ENCODE peak calls at places on chromosome 15, in ten cellular contexts. J is A549; X is mesenchymal stem cell; N is PC-9; Q is fibroblast of pulmonary artery; Z is uterus; Y is SJSA1; H is fibroblast of the aortic adventitia; A is CD4-positive, CD25-positive, alpha-beta regulatory T cell; S is tibial nerve. R is an unnamed sample.

GRCh38 chr15:88994286-88994685 is 81.1 kb upstream of the MFGE8 start:
- DNase-seq in J (no peak), X (no peak), N (no peak), Q (peak), Z (no peak), Y (no peak), H (no peak), A (no peak), S (no peak), R (peak)

GRCh38 chr15:51669381-51669780 is 11.9 kb upstream of the SCG3 start:
- DNase-seq in J (no peak), X (no peak), N (no peak), Q (no peak), Z (no peak), Y (no peak), H (no peak), A (no peak), S (no peak), R (no peak)

GRCh38 chr15:70062321-70062956 is 35.3 kb downstream of the TLE3 start:
- DNase-seq in J (no peak), X (no peak), N (no peak), Q (peak), Z (peak), Y (no peak), H (peak), A (no peak), S (peak), R (peak)

GRCh38 chr15:51288143-51289065 is 50.0 kb downstream of the CYP19A1 start:
- DNase-seq in J (no peak), X (no peak), N (no peak), Q (peak), Z (no peak), Y (no peak), H (peak), A (no peak), S (no peak), R (no peak)

GRCh38 chr15:95495033-95495541 is 835.4 kb upstream of the NR2F2 start:
- DNase-seq in J (no peak), X (no peak), N (no peak), Q (peak), Z (no peak), Y (no peak), H (peak), A (no peak), S (no peak), R (no peak)

GRCh38 chr15:89860851-89861360 is 32.9 kb downstream of the AP3S2 start:
- DNase-seq in J (no peak), X (no peak), N (no peak), Q (no peak), Z (no peak), Y (no peak), H (no peak), A (no peak), S (no peak), R (no peak)

GRCh38 chr15:80953001-80953952 is 36.3 kb downstream of the MESD start:
- DNase-seq in J (no peak), X (no peak), N (no peak), Q (no peak), Z (no peak), Y (no peak), H (peak), A (no peak), S (no peak), R (no peak)

GRCh38 chr15:56798639-56799038 is 65.3 kb upstream of the ZNF280D start:
- DNase-seq in J (no peak), X (no peak), N (no peak), Q (no peak), Z (no peak), Y (no peak), H (no peak), A (no peak), S (no peak), R (no peak)

GRCh38 chr15:74958908-74959642 is 2.5 kb upstream of the RPP25 start:
- DNase-seq in J (no peak), X (no peak), N (no peak), Q (no peak), Z (no peak), Y (no peak), H (no peak), A (no peak), S (no peak), R (no peak)

GRCh38 chr15:39672184-39672583 is 91.3 kb downstream of the THBS1 start:
- DNase-seq in J (no peak), X (no peak), N (no peak), Q (no peak), Z (no peak), Y (no peak), H (no peak), A (no peak), S (no peak), R (no peak)

GRCh38 chr15:90200534-90201139 is 493 bp upstream of the SEMA4B start:
- DNase-seq in J (no peak), X (no peak), N (no peak), Q (no peak), Z (no peak), Y (no peak), H (no peak), A (no peak), S (no peak), R (no peak)

GRCh38 chr15:36291501-36291900 is 287.9 kb upstream of the CDIN1 start:
- DNase-seq in J (no peak), X (no peak), N (no peak), Q (no peak), Z (no peak), Y (no peak), H (no peak), A (no peak), S (no peak), R (no peak)

GRCh38 chr15:68731318-68731897 is 89.3 kb downstream of the ANP32A start:
- DNase-seq in J (no peak), X (no peak), N (no peak), Q (no peak), Z (no peak), Y (no peak), H (no peak), A (no peak), S (no peak), R (no peak)

GRCh38 chr15:52112203-52112750 is 298 bp downstream of the BCL2L10 start:
- DNase-seq in J (no peak), X (no peak), N (peak), Q (no peak), Z (no peak), Y (no peak), H (no peak), A (peak), S (no peak), R (peak)

GRCh38 chr15:51864408-51865056 is 35.1 kb downstream of the TMOD3 start:
- DNase-seq in J (no peak), X (no peak), N (no peak), Q (no peak), Z (no peak), Y (peak), H (peak), A (no peak), S (no peak), R (no peak)

GRCh38 chr15:37095993-37096877 is 4.1 kb downstream of the MEIS2 start:
- DNase-seq in J (no peak), X (peak), N (no peak), Q (no peak), Z (peak), Y (no peak), H (peak), A (no peak), S (no peak), R (peak)

GRCh38 chr15:60673918-60674558 is 195.1 kb upstream of the ICE2 start:
- DNase-seq in J (peak), X (peak), N (peak), Q (peak), Z (peak), Y (peak), H (peak), A (no peak), S (no peak), R (peak)

GRCh38 chr15:99955532-99955931 is 222.3 kb upstream of the LYSMD4 start:
- DNase-seq in J (no peak), X (no peak), N (no peak), Q (no peak), Z (no peak), Y (no peak), H (no peak), A (no peak), S (no peak), R (peak)

GRCh38 chr15:41893422-41894250 is at the start of gene SPTBN5:
- DNase-seq in J (no peak), X (no peak), N (no peak), Q (no peak), Z (no peak), Y (no peak), H (no peak), A (no peak), S (no peak), R (no peak)

GRCh38 chr15:68229386-68230156 is at the start of gene CLN6:
- DNase-seq in J (peak), X (peak), N (peak), Q (peak), Z (peak), Y (peak), H (peak), A (peak), S (peak), R (peak)

GRCh38 chr15:60799885-60800728 is 321.2 kb upstream of the ICE2 start:
- DNase-seq in J (no peak), X (peak), N (no peak), Q (no peak), Z (no peak), Y (no peak), H (peak), A (no peak), S (no peak), R (no peak)

GRCh38 chr15:91561371-91562100 is 292.0 kb upstream of the SLCO3A1 start:
- DNase-seq in J (no peak), X (no peak), N (peak), Q (peak), Z (peak), Y (peak), H (peak), A (no peak), S (no peak), R (peak)

GRCh38 chr15:60000113-60000823 is 3.8 kb upstream of the FOXB1 start:
- DNase-seq in J (no peak), X (no peak), N (no peak), Q (no peak), Z (no peak), Y (no peak), H (no peak), A (no peak), S (no peak), R (no peak)

GRCh38 chr15:32104061-32104980 is 74.0 kb downstream of the CHRNA7 start:
- DNase-seq in J (no peak), X (no peak), N (no peak), Q (no peak), Z (no peak), Y (no peak), H (no peak), A (no peak), S (no peak), R (no peak)

GRCh38 chr15:33932734-33933133 is 35.6 kb upstream of the CHRM5 start:
- DNase-seq in J (no peak), X (no peak), N (no peak), Q (no peak), Z (no peak), Y (no peak), H (no peak), A (no peak), S (no peak), R (no peak)
- H3K4me3 ChIP-seq in J (no peak), X (no peak), N (no peak), Q (no peak), Z (no peak), Y (no peak), H (no peak), A (no peak), S (no peak), R (no peak)

DNA sequence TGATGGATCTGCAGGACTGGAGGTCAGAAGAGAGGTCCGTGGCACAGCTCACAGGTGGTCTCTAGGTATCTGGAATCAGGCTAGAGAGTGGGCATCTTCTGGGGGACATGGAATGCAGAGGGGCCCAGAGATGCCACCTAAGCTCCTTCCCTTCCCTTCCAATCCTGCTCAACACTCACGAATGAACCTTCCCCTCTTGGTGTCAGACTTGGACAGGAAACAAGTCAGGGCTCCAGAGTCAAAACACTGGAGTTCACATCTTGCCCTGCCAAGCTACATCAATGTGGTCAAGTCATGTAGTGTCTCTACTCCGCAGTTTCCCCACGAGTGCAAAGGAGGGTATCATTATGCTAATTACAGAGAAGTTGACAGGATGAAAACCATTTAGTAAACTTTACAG is 16.0 kb upstream of the RBPMS2 start:
- DNase-seq in J (no peak), X (no peak), N (no peak), Q (no peak), Z (no peak), Y (no peak), H (no peak), A (no peak), S (no peak), R (no peak)
- H3K4me3 ChIP-seq in J (no peak), X (no peak), N (no peak), Q (no peak), Z (no peak), Y (no peak), H (no peak), A (no peak), S (no peak), R (no peak)

GRCh38 chr15:94252223-94252766 is 20.9 kb downstream of the MCTP2 start:
- DNase-seq in J (no peak), X (no peak), N (no peak), Q (no peak), Z (no peak), Y (no peak), H (no peak), A (no peak), S (no peak), R (no peak)
- H3K4me3 ChIP-seq in J (no peak), X (no peak), N (no peak), Q (no peak), Z (no peak), Y (no peak), H (no peak), A (no peak), S (no peak), R (no peak)

DNA sequence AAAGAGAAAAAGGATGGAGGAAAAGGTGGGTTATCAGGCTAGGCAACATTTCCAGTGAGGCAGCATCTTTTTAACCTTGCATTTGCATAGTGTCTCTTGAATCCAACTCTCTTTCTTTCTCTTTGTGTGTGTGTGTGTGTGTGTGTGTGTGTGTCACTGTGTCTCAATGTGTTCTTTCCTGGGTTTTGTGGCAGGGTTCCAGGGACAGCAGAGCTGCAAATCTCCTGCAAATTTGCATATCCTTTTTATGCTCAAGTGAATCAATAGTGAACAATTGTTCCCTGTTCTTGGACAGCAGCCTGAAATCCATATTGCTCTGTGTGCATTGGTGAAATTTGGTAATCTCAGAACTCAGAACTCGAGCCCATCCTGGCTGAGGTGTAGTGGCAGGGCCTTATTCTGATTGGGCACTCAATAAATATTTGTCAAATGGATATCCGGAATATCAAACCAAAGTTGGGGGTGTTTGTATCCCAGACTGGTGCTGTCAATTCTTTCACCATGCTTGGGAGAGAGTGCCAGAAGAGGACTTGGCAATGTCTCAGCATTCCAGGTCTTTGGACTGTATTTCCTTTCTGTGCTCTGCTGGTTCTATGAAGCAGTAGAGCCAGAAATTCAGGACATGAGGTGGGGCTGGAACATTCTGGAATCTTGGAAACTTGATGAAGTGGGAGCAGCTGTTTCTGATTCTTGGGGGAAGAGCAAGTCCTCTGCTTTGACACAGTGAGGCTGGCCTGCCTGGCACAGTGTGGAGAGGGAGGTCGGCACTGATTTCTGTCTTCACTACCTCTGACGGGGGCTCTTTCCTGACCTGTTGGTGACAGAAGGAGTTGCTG is 380.5 kb upstream of the C2CD4B start:
- DNase-seq in J (no peak), X (peak), N (no peak), Q (peak), Z (peak), Y (no peak), H (peak), A (no peak), S (peak), R (peak)
- H3K4me3 ChIP-seq in J (no peak), X (no peak), N (no peak), Q (no peak), Z (no peak), Y (no peak), H (no peak), A (no peak), S (no peak), R (no peak)

GRCh38 chr15:73109751-73110150 is 57.5 kb downstream of the NEO1 start:
- DNase-seq in J (no peak), X (no peak), N (no peak), Q (no peak), Z (no peak), Y (no peak), H (no peak), A (no peak), S (no peak), R (no peak)
- H3K4me3 ChIP-seq in J (no peak), X (no peak), N (no peak), Q (no peak), Z (no peak), Y (no peak), H (no peak), A (no peak), S (no peak), R (no peak)

GRCh38 chr15:73317651-73318462 is 50.9 kb downstream of the HCN4 start:
- DNase-seq in J (no peak), X (no peak), N (no peak), Q (no peak), Z (no peak), Y (no peak), H (no peak), A (no peak), S (no peak), R (no peak)

GRCh38 chr15:73319460-73320245 is 49.1 kb downstream of the HCN4 start:
- DNase-seq in J (no peak), X (no peak), N (no peak), Q (no peak), Z (no peak), Y (no peak), H (no peak), A (no peak), S (no peak), R (no peak)

GRCh38 chr15:73320619-73321180 is 48.1 kb downstream of the HCN4 start:
- DNase-seq in J (no peak), X (no peak), N (no peak), Q (no peak), Z (no peak), Y (no peak), H (no peak), A (no peak), S (no peak), R (no peak)

GRCh38 chr15:73321496-73322344 is 47.0 kb downstream of the HCN4 start:
- DNase-seq in J (no peak), X (no peak), N (no peak), Q (no peak), Z (no peak), Y (no peak), H (no peak), A (no peak), S (no peak), R (no peak)

GRCh38 chr15:73318463-73319351 is 50.1 kb downstream of the HCN4 start:
- DNase-seq in J (no peak), X (no peak), N (no peak), Q (no peak), Z (no peak), Y (no peak), H (no peak), A (no peak), S (no peak), R (no peak)
- H3K4me3 ChIP-seq in J (no peak), X (no peak), N (no peak), Q (no peak), Z (no peak), Y (no peak), H (no peak), A (no peak), S (no peak), R (no peak)

R was measured in lower leg skin.